ENCODE peak calls at places on chromosomes 6 and 20, in nine cellular contexts. C, J, Z, X, Q, F, N, U and P are unnamed samples.

GRCh38 chr20:2817891-2818595 is 1.9 kb downstream of the TMEM239 start:
- DNase-seq in C (peak; percentile 70), Z (no peak), N (no peak), F (no peak), Q (peak; percentile 56), J (no peak), X (no peak), U (no peak), P (no peak)

GRCh38 chr6:78629154-78629721 is 238.1 kb upstream of the IRAK1BP1 start:
- DNase-seq in U (peak; percentile 52), Z (peak; percentile 35), F (no peak), J (peak; percentile 39), N (no peak), X (no peak), C (no peak), Q (peak; percentile 34), P (no peak)

GRCh38 chr6:55969501-55969900 is 94.1 kb upstream of the BMP5 start:
- DNase-seq in N (no peak), Q (no peak), F (no peak), J (no peak), Z (no peak), U (no peak), C (no peak), X (no peak), P (no peak)

GRCh38 chr6:139747154-139747553 is 372.7 kb upstream of the CITED2 start:
- DNase-seq in N (no peak), F (no peak), C (no peak), X (no peak), Z (no peak), Q (no peak), U (no peak), J (no peak), P (no peak)

GRCh38 chr20:50783390-50783789 is 11.5 kb upstream of the BCAS4 start:
- DNase-seq in N (no peak), Q (no peak), J (no peak), U (no peak), F (no peak), Z (no peak), C (no peak), X (no peak), P (no peak)

GRCh38 chr6:53066059-53066406 is 829 bp downstream of the FBXO9 start:
- DNase-seq in X (peak; percentile 18), J (peak; percentile 68), F (no peak), N (peak; percentile 46), C (peak; percentile 60), U (peak; percentile 53), Z (peak; percentile 54), Q (peak; percentile 41), P (peak; percentile 10)

GRCh38 chr20:60009826-60010616 is 51.8 kb downstream of the CDH26 start:
- DNase-seq in F (no peak), N (no peak), Q (peak; percentile 3), U (no peak), Z (no peak), C (no peak), X (no peak), J (no peak), P (no peak)

GRCh38 chr6:57216235-57217101 is 5.6 kb downstream of the RAB23 start:
- DNase-seq in N (no peak), U (no peak), X (no peak), Q (peak; percentile 59), C (peak; percentile 48), Z (no peak), F (no peak), J (no peak), P (no peak)

GRCh38 chr20:33993800-33994623 is at the start of gene RALY:
- DNase-seq in U (peak; percentile 80), Q (peak; percentile 64), J (peak; percentile 85), N (peak; percentile 90), C (peak; percentile 93), Z (peak; percentile 52), X (peak; percentile 76), F (peak; percentile 85), P (peak; percentile 91)

GRCh38 chr20:59428441-59429205 is 128.2 kb downstream of the EDN3 start:
- DNase-seq in J (no peak), Q (no peak), C (no peak), U (no peak), Z (no peak), F (no peak), X (no peak), N (no peak), P (no peak)

GRCh38 chr6:24283043-24283985 is 74.5 kb downstream of the DCDC2 start:
- DNase-seq in F (peak; percentile 75), N (peak; percentile 30), U (peak; percentile 80), C (peak; percentile 73), X (peak; percentile 66), Z (peak; percentile 36), Q (peak; percentile 71), J (peak; percentile 53), P (peak; percentile 76)

GRCh38 chr20:33211817-33212424 is 5.2 kb upstream of the BPIFA3 start:
- DNase-seq in N (peak; percentile 19), C (no peak), Q (peak; percentile 44), U (peak; percentile 43), X (peak; percentile 29), Z (no peak), J (no peak), F (peak; percentile 3), P (peak; percentile 49)

GRCh38 chr6:130537447-130537846 is 171.6 kb downstream of the TMEM200A start:
- DNase-seq in C (no peak), U (no peak), N (no peak), Z (no peak), Q (no peak), X (no peak), F (no peak), J (no peak), P (no peak)

GRCh38 chr20:30811896-30812671 is 445.4 kb upstream of the DEFB115 start:
- DNase-seq in X (peak; percentile 62), J (no peak), C (peak; percentile 64), N (peak; percentile 15), Q (peak; percentile 24), F (peak; percentile 26), Z (peak; percentile 66), U (peak; percentile 19), P (no peak)

GRCh38 chr6:110618591-110619267 is 142.3 kb upstream of the SLC22A16 start:
- DNase-seq in J (no peak), X (peak; percentile 57), F (no peak), C (no peak), N (no peak), U (no peak), Q (peak; percentile 23), Z (no peak), P (no peak)

GRCh38 chr6:15457121-15457646 is 205.6 kb downstream of the DTNBP1 start:
- DNase-seq in J (no peak), Z (no peak), F (no peak), X (no peak), C (no peak), Q (no peak), U (no peak), N (no peak), P (no peak)

GRCh38 chr6:112443666-112444065 is 96.5 kb downstream of the RFPL4B start:
- DNase-seq in U (peak; percentile 70), J (peak; percentile 54), N (no peak), Q (peak; percentile 86), X (no peak), Z (no peak), C (peak; percentile 81), F (no peak), P (peak; percentile 43)

GRCh38 chr6:118893882-118894424 is at the start of gene ASF1A:
- DNase-seq in F (peak; percentile 99), J (peak; percentile 96), U (peak; percentile 92), N (peak; percentile 94), C (peak; percentile 97), X (peak; percentile 97), Z (peak; percentile 96), Q (peak; percentile 98), P (peak; percentile 97)

GRCh38 chr20:1169224-1169623 is 15.6 kb downstream of the TMEM74B start:
- DNase-seq in N (no peak), J (no peak), C (no peak), U (no peak), F (no peak), Z (no peak), Q (no peak), X (no peak), P (no peak)

GRCh38 chr6:137222376-137222775 is 3.2 kb upstream of the IFNGR1 start:
- DNase-seq in X (no peak), N (no peak), Z (no peak), F (no peak), C (no peak), Q (no peak), U (no peak), J (no peak), P (no peak)

GRCh38 chr20:19288636-19289035 is 76.2 kb downstream of the SLC24A3 start:
- DNase-seq in F (no peak), Z (no peak), U (no peak), C (no peak), J (no peak), N (no peak), X (no peak), Q (no peak), P (no peak)

GRCh38 chr6:144776031-144776819 is 491.1 kb downstream of the UTRN start:
- DNase-seq in Z (no peak), F (no peak), Q (no peak), N (no peak), X (no peak), C (no peak), U (no peak), J (no peak), P (no peak)

GRCh38 chr20:62831361-62831788 is 14.5 kb downstream of the COL9A3 start:
- DNase-seq in Q (no peak), U (no peak), F (no peak), X (no peak), J (peak; percentile 26), Z (no peak), C (no peak), N (no peak), P (no peak)

GRCh38 chr6:28632326-28632851 is 106.7 kb downstream of the GPX5 start:
- DNase-seq in N (no peak), X (no peak), J (no peak), F (no peak), Q (no peak), Z (no peak), U (no peak), C (no peak), P (no peak)